ENCODE peak calls at places on chromosome 19, in seven cellular contexts. Z, A, B, O, W, N and T are unnamed samples.

GRCh38 chr19:3029070-3029923 is at the start of gene TLE2:
- DNase-seq in Z (no peak), O (peak), A (no peak), B (no peak), N (peak), W (no peak), T (no peak)

GRCh38 chr19:14339741-14340140 is 41.5 kb upstream of the ADGRE5 start:
- DNase-seq in A (no peak), O (no peak), B (no peak), W (no peak), N (no peak), Z (no peak), T (no peak)

GRCh38 chr19:27580906-27581305 is 1632.0 kb downstream of the UQCRFS1 start:
- DNase-seq in N (no peak), B (no peak), A (no peak), O (no peak), W (no peak), Z (no peak), T (no peak)

GRCh38 chr19:4304509-4305252 is at the start of gene FSD1:
- DNase-seq in A (no peak), Z (no peak), W (peak), B (no peak), O (peak), N (peak), T (peak)

GRCh38 chr19:53094749-53095575 is 8.3 kb downstream of the ZNF160 start:
- DNase-seq in W (no peak), Z (no peak), N (no peak), O (peak), B (no peak), A (no peak), T (no peak)

GRCh38 chr19:6423499-6424189 is 967 bp downstream of the KHSRP start:
- DNase-seq in N (peak), W (peak), A (no peak), Z (no peak), B (no peak), O (peak), T (no peak)

GRCh38 chr19:31979949-31980670 is 365.3 kb upstream of the ZNF507 start:
- DNase-seq in O (no peak), Z (no peak), W (no peak), N (no peak), B (no peak), A (no peak), T (no peak)

GRCh38 chr19:870963-871401 is 11.5 kb downstream of the CFD start:
- DNase-seq in B (no peak), A (peak), O (no peak), W (no peak), Z (no peak), N (no peak), T (no peak)

GRCh38 chr19:7395360-7395781 is 46.6 kb downstream of the ARHGEF18 start:
- DNase-seq in B (no peak), Z (no peak), O (peak), A (no peak), W (no peak), N (peak), T (no peak)

GRCh38 chr19:19444694-19445155 is 39.2 kb downstream of the GATAD2A start:
- DNase-seq in A (no peak), N (peak), O (no peak), B (no peak), Z (no peak), W (no peak), T (no peak)

GRCh38 chr19:47232422-47233211 is 1.6 kb upstream of the BBC3 start:
- DNase-seq in O (no peak), W (no peak), B (peak), Z (no peak), N (peak), A (no peak), T (no peak)

GRCh38 chr19:41495589-41495988 is 52.6 kb downstream of the ERICH4 start:
- DNase-seq in Z (no peak), A (no peak), B (peak), N (no peak), O (no peak), W (no peak), T (no peak)

GRCh38 chr19:36009220-36009619 is 607 bp upstream of the SYNE4 start:
- DNase-seq in Z (peak), O (peak), A (peak), B (peak), N (peak), W (peak), T (peak)

GRCh38 chr19:17129377-17129776 is 53.8 kb downstream of the MYO9B start:
- DNase-seq in N (no peak), A (no peak), O (peak), W (no peak), Z (no peak), B (no peak), T (no peak)

GRCh38 chr19:30156646-30157045 is 214.6 kb downstream of the URI1 start:
- DNase-seq in B (no peak), Z (no peak), W (no peak), A (no peak), N (no peak), O (no peak), T (no peak)

GRCh38 chr19:1110809-1111640 is 7.2 kb downstream of the GPX4 start:
- DNase-seq in A (no peak), O (no peak), B (no peak), W (no peak), N (peak), Z (no peak), T (no peak)

GRCh38 chr19:16258440-16258903 is 60.8 kb downstream of the AP1M1 start:
- DNase-seq in B (peak), Z (no peak), A (peak), N (no peak), W (no peak), O (no peak), T (no peak)

GRCh38 chr19:43519436-43520088 is 7.4 kb downstream of the ETHE1 start:
- DNase-seq in W (peak), O (peak), B (peak), Z (peak), A (peak), N (peak), T (peak)

GRCh38 chr19:11420894-11421606 is 1.9 kb upstream of the RGL3 start:
- DNase-seq in O (no peak), W (no peak), Z (no peak), A (peak), N (no peak), B (no peak), T (no peak)

GRCh38 chr19:41548954-41549688 is 26.8 kb upstream of the CEACAM21 start:
- DNase-seq in N (no peak), B (no peak), Z (no peak), W (no peak), O (no peak), A (no peak), T (peak)

GRCh38 chr19:5042556-5042955 is 73.6 kb downstream of the KDM4B start:
- DNase-seq in A (no peak), N (no peak), O (no peak), W (no peak), Z (no peak), B (no peak), T (no peak)

GRCh38 chr19:883661-884211 is 9.3 kb downstream of the MED16 start:
- DNase-seq in O (no peak), N (no peak), B (no peak), Z (no peak), W (no peak), A (no peak), T (no peak)

GRCh38 chr19:40284501-40285352 is at the start of gene AKT2:
- DNase-seq in N (peak), O (peak), A (peak), W (peak), Z (peak), B (no peak), T (peak)

GRCh38 chr19:35317464-35318043 is 11.4 kb upstream of the CD22 start:
- DNase-seq in B (no peak), Z (no peak), W (no peak), A (no peak), N (no peak), O (no peak), T (no peak)

GRCh38 chr19:14272623-14273022 is 66.7 kb upstream of the ADGRL1 start:
- DNase-seq in B (no peak), Z (no peak), N (no peak), W (no peak), A (no peak), O (no peak), T (no peak)

GRCh38 chr19:46446021-46446420 is 17.3 kb upstream of the PNMA8C start:
- DNase-seq in N (no peak), Z (no peak), B (no peak), A (no peak), O (no peak), W (no peak), T (no peak)

GRCh38 chr19:7681336-7682174 is 922 bp downstream of the TRAPPC5 start:
- DNase-seq in A (peak), O (peak), B (peak), N (peak), Z (peak), W (peak), T (peak)

GRCh38 chr19:16200776-16201391 is 3.2 kb downstream of the AP1M1 start:
- DNase-seq in N (no peak), W (no peak), A (no peak), B (no peak), Z (no peak), O (no peak), T (no peak)

GRCh38 chr19:44752816-44753618 is 4.5 kb downstream of the BCL3 start:
- DNase-seq in N (peak), Z (peak), B (peak), A (peak), W (peak), O (peak), T (peak)

GRCh38 chr19:44752123-44752815 is 3.8 kb downstream of the BCL3 start:
- DNase-seq in O (no peak), W (no peak), A (no peak), B (no peak), N (no peak), Z (no peak), T (no peak)

GRCh38 chr19:44753932-44754742 is 5.6 kb downstream of the BCL3 start:
- DNase-seq in A (peak), O (peak), N (peak), Z (no peak), W (peak), B (peak), T (peak)

GRCh38 chr19:44754743-44755066 is 6.2 kb downstream of the BCL3 start:
- DNase-seq in A (no peak), Z (no peak), W (no peak), O (no peak), B (no peak), N (no peak), T (no peak)

GRCh38 chr19:44753619-44753931 is 5.1 kb downstream of the BCL3 start:
- DNase-seq in N (no peak), O (no peak), W (no peak), Z (no peak), B (no peak), A (no peak), T (no peak)
- H3K27ac ChIP-seq in N (peak), O (peak), W (peak), Z (peak), B (peak), A (peak), T (peak)

GRCh38 chr19:38708413-38709024 is 35.8 kb downstream of the CAPN12 start:
- DNase-seq in A (peak), B (no peak), W (no peak), N (peak), Z (no peak), O (no peak), T (no peak)
- H3K27ac ChIP-seq in A (peak), B (peak), W (no peak), N (peak), Z (peak), O (no peak), T (no peak)

GRCh38 chr19:56567274-56568120 is at the start of gene ZNF470:
- DNase-seq in B (peak), W (peak), A (peak), Z (peak), O (peak), N (peak), T (peak)

GRCh38 chr19:56562766-56563165 is 4.5 kb upstream of the ZNF470 start:
- DNase-seq in B (no peak), W (no peak), Z (no peak), N (no peak), A (no peak), O (no peak), T (no peak)

GRCh38 chr19:56566904-56567273 is 379 bp upstream of the ZNF470 start:
- DNase-seq in B (peak), A (peak), Z (no peak), O (no peak), W (peak), N (peak), T (no peak)
- H3K27ac ChIP-seq in B (peak), A (peak), Z (peak), O (peak), W (peak), N (peak), T (peak)

DNA sequence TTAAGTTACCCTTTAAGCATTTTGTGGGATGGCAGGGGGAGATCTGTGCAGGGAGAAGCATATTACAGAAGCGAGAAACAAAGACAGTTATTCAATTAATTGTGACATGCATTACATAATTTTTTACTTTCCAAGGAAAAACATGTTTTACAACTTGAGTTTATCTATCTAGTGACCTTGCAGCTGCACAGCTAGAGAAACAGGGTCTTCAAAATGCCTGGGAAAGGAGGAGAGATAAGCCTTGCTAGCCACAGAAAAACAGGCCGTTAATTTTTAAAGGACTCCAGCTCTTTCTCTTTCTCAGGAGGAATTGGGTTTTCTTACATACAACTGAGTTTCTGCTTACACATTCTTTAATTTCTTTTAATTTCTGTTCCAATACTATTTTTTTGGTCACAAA is 14.8 kb upstream of the ZNF431 start:
- DNase-seq in B (no peak), A (no peak), Z (no peak), N (no peak), W (no peak), O (no peak), T (no peak)
- H3K27ac ChIP-seq in B (no peak), A (no peak), Z (no peak), N (no peak), W (no peak), O (peak), T (no peak)